ENCODE peak calls at places on chromosomes 3 and 15, in six cellular contexts. Q, D, M, A, H and L are unnamed samples.

GRCh38 chr3:42117175-42118008 is 26.2 kb downstream of the TRAK1 start:
- DNase-seq in M (no peak), Q (no peak), A (peak; percentile 43), D (peak; percentile 57), H (peak; percentile 68), L (no peak)

GRCh38 chr3:121601212-121601812 is 8.1 kb downstream of the FBXO40 start:
- DNase-seq in D (peak; percentile 14), H (no peak), Q (no peak), M (no peak), A (no peak), L (no peak)

GRCh38 chr15:92681141-92681622 is 25.6 kb upstream of the FAM174B start:
- DNase-seq in H (no peak), Q (peak; percentile 73), D (peak; percentile 34), A (no peak), M (no peak), L (no peak)

GRCh38 chr3:128056258-128056657 is 4.0 kb downstream of the SEC61A1 start:
- DNase-seq in Q (no peak), M (no peak), D (no peak), H (no peak), A (no peak), L (no peak)

GRCh38 chr3:178295257-178295912 is 240.9 kb upstream of the KCNMB2 start:
- DNase-seq in M (no peak), D (no peak), A (no peak), Q (peak; percentile 62), H (no peak), L (no peak)

GRCh38 chr3:132273043-132273442 is 44.2 kb upstream of the ACP3 start:
- DNase-seq in D (no peak), Q (no peak), M (no peak), A (no peak), H (no peak), L (no peak)

GRCh38 chr15:83845230-83845629 is 191.3 kb downstream of the ADAMTSL3 start:
- DNase-seq in D (peak; percentile 21), M (no peak), Q (peak; percentile 63), A (no peak), H (no peak), L (no peak)

GRCh38 chr15:94168250-94168649 is 63.1 kb upstream of the MCTP2 start:
- DNase-seq in Q (no peak), H (no peak), D (no peak), M (no peak), A (no peak), L (no peak)

GRCh38 chr15:97966924-97967620 is 6.6 kb downstream of the ARRDC4 start:
- DNase-seq in M (no peak), D (no peak), H (no peak), Q (no peak), A (no peak), L (no peak)
- TF ChIP-seq CTCF in M (no peak), D (no peak), H (no peak), Q (no peak), A (no peak), L (no peak)

GRCh38 chr15:64911317-64912186 is at the start of gene ANKDD1A:
- DNase-seq in M (no peak), H (peak; percentile 69), A (peak; percentile 81), Q (peak; percentile 73), D (peak; percentile 87), L (peak; percentile 57)
- TF ChIP-seq POLR2A in M (no peak), H (no peak), A (peak; percentile 46), Q (no peak), D (peak; percentile 64), L (no peak)

GRCh38 chr15:42730536-42730935 is 6.4 kb downstream of the CDAN1 start:
- DNase-seq in M (no peak), A (no peak), D (no peak), H (no peak), Q (no peak), L (no peak)
- H3K36me3 ChIP-seq in M (peaks cover 5% of the 10 kb centered on the region), A (no peaks in the 10 kb centered on the region), D (peaks cover 86% of the 10 kb centered on the region), H (peaks cover 99% of the 10 kb centered on the region), Q (no peaks in the 10 kb centered on the region), L (no peaks in the 10 kb centered on the region)

DNA sequence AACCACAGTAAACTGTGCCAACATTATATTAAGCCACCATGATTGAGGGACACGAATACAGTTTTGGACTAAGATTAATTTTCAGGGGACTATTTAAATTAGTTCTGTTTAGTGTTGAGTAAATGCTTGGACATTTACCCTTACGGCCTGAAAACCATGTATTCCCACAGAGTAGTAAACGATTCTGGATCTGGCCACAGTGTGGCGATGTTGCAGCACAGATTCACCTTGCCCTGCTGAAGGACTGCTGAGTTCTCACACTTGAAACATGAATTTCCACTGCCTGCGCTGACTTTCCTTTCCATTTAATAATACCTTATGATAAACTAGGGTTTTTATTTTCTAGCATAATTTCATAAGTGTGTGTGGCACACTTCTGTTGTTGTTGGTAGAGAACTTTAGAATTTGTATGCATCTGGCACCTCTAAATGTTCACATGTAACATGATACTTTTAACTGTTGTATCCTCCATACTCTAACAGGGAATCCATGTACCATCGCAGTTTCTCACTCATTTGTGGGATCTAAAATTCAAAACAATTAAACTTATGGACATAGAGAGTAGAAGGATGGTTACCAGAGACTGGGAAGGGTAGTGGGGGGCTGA is 53.9 kb downstream of the C3orf38 start:
- DNase-seq in D (peak; percentile 77), H (peak; percentile 72), A (peak; percentile 71), M (peak; percentile 65), Q (peak; percentile 31), L (no peak)
- TF ChIP-seq CTCF in D (peak; percentile 82), H (peak; percentile 75), A (peak; percentile 56), M (peak; percentile 72), Q (peak; percentile 69), L (peak; percentile 83)

GRCh38 chr3:175258763-175259162 is 399.6 kb downstream of the NAALADL2 start:
- DNase-seq in A (no peak), H (peak; percentile 30), M (no peak), Q (no peak), D (no peak), L (no peak)
- TF ChIP-seq POLR2A in A (no peak), H (no peak), M (no peak), Q (no peak), D (no peak), L (no peak)

GRCh38 chr3:14142567-14143270 is 17.9 kb downstream of the TMEM43 start:
- DNase-seq in M (no peak), D (no peak), Q (peak; percentile 15), A (no peak), H (no peak), L (no peak)
- H3K36me3 ChIP-seq in M (no peaks in the 10 kb centered on the region), D (peaks cover 69% of the 10 kb centered on the region), Q (no peaks in the 10 kb centered on the region), A (no peaks in the 10 kb centered on the region), H (peaks cover 75% of the 10 kb centered on the region), L (peaks cover 19% of the 10 kb centered on the region)

DNA sequence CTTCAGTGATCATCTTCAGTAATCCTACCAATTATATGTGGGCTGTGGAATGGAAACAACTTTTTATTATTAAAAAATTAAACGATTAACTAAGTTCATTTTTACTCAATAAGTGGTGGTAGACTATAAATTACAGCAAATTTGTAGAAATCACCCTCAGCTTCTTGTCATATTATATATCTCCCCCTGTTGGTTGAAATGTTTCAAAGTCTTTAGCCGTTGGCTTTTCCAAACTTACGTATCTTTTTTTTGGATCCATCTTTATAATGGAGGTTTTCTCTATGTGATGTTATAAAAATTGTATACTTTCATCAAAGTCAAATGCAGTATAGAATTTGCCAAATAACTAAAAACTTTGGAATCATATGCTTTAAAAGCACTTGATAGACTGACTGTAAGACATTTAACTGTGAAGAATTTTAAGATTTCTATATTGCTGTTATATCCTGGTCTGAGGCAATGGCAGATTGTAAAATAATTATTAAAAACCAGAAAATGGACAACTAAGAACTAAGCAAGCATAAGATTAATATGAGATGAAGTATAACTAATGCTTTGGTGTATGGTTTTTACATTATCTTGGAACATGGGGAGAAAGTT is 44.7 kb downstream of the ATP11B start:
- DNase-seq in M (no peak), D (no peak), Q (no peak), A (no peak), H (no peak), L (no peak)
- TF ChIP-seq CTCF in M (no peak), D (peak; percentile 49), Q (no peak), A (no peak), H (peak; percentile 11), L (peak; percentile 57)

DNA sequence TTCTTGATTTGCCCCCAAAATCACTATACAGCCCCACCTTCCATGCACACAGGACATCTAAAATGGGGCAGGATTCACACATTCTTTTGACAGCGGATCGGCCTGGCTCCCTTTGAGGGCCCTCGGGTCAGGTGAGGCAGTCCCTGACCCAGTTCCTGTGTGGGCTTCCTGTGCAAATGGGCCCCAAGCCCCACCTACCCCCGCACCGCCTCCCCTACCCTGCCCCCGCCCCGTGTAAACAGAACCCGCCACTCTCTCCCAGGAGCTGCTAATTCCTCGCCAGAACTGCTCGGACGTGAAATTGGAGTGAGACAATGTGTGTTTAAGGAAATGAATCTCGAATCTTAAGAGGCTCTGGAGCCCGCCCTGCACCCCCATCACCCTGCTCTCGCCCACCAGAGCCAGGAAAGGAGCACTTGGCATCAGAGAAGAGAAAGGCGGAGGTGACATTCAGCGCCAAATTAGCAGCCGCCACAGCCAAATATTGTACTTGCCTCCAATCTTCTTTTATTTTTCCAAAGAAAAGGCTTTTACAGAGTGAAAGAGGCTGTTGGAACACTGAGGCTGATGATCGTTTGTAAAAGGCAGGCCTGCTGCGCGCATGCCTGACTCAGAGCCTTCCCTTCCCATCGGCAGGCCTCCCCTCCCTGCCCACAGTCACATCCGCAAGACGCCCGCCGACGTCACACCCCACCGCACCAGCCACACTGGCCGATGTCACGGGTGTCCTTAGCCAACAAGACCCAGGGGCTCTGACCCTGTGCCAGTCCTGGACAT is 53.1 kb downstream of the CACNA2D2 start:
- DNase-seq in A (no peak), M (peak; percentile 75), Q (peak; percentile 37), H (peak; percentile 79), D (peak; percentile 51), L (peak; percentile 71)
- TF ChIP-seq POLR2A in A (no peak), M (no peak), Q (no peak), H (no peak), D (no peak), L (no peak)